ENCODE peak calls at places on chromosomes 2 and 18, in nine cellular contexts. L is tibial nerve, G is stomach, P is adrenal gland, Y is suprapubic skin, B is breast epithelium, K is IMR-90, Z is upper lobe of left lung, R is esophagus squamous epithelium. Q is an unnamed sample.
A peak's percentile ranks its signal among the peaks of the same experiment; 100 is the strongest.

GRCh38 chr2:26691881-26692813 is at the start of gene KCNK3:
- DNase-seq in G (peak; percentile 50), L (no peak), Y (no peak), K (peak; percentile 25), Z (peak; percentile 40), P (peak; percentile 90), R (no peak), B (no peak), Q (no peak)

GRCh38 chr2:181667234-181667633 is 10.3 kb upstream of the CERKL start:
- DNase-seq in L (no peak), G (no peak), K (no peak), Y (no peak), B (no peak), Z (no peak), R (no peak), P (no peak), Q (no peak)

GRCh38 chr18:70074091-70074490 is 126.4 kb upstream of the CD226 start:
- DNase-seq in R (no peak), Z (no peak), P (no peak), K (peak; percentile 72), Y (no peak), L (no peak), B (no peak), G (no peak), Q (no peak)

GRCh38 chr18:46891742-46892214 is 25.5 kb downstream of the PIAS2 start:
- DNase-seq in R (no peak), B (no peak), P (no peak), K (no peak), Y (no peak), G (no peak), L (no peak), Z (no peak), Q (no peak)

GRCh38 chr2:28627722-28628480 is 123.7 kb upstream of the PPP1CB start:
- DNase-seq in B (no peak), K (peak; percentile 75), R (no peak), P (no peak), L (no peak), G (no peak), Z (no peak), Y (no peak), Q (no peak)

GRCh38 chr2:46985512-46985911 is 69.9 kb upstream of the MCFD2 start:
- DNase-seq in R (no peak), Y (no peak), L (no peak), P (peak; percentile 62), Z (no peak), B (no peak), G (no peak), K (peak; percentile 47), Q (no peak)

GRCh38 chr2:85926931-85927527 is 38.2 kb upstream of the ST3GAL5 start:
- DNase-seq in Z (no peak), L (no peak), P (no peak), G (no peak), K (no peak), Y (no peak), R (no peak), B (no peak), Q (peak; percentile 76)

GRCh38 chr2:24861500-24861899 is 58.5 kb downstream of the ADCY3 start:
- DNase-seq in L (peak; percentile 35), P (peak; percentile 42), Z (no peak), Y (no peak), R (no peak), B (no peak), G (no peak), K (no peak), Q (no peak)

GRCh38 chr2:230382108-230382507 is 33.9 kb upstream of the SP100 start:
- DNase-seq in G (no peak), Y (no peak), K (no peak), Z (no peak), B (no peak), P (no peak), R (no peak), L (no peak), Q (no peak)

GRCh38 chr2:120235681-120236080 is 12.5 kb upstream of the TMEM185B start:
- DNase-seq in K (no peak), R (no peak), B (peak; percentile 6), Z (no peak), P (no peak), L (no peak), Y (no peak), G (peak; percentile 10), Q (no peak)

GRCh38 chr18:56270851-56271250 is 367.5 kb downstream of the TXNL1 start:
- DNase-seq in Z (no peak), L (no peak), G (no peak), Y (no peak), B (no peak), P (no peak), K (no peak), R (no peak), Q (no peak)

GRCh38 chr2:95346236-95346737 is 49.1 kb downstream of the KCNIP3 start:
- DNase-seq in B (peak; percentile 39), Y (no peak), P (peak; percentile 40), Z (peak; percentile 40), R (no peak), L (peak; percentile 27), G (peak; percentile 69), K (peak; percentile 29), Q (peak; percentile 88)

GRCh38 chr2:86025976-86026743 is 79.5 kb downstream of the POLR1A start:
- DNase-seq in P (no peak), K (no peak), B (no peak), G (no peak), R (no peak), L (no peak), Z (no peak), Y (no peak), Q (no peak)

GRCh38 chr2:46534589-46534988 is 55.2 kb downstream of the TMEM247 start:
- DNase-seq in G (no peak), L (no peak), Z (no peak), K (no peak), B (no peak), R (no peak), P (no peak), Y (no peak), Q (no peak)

GRCh38 chr2:25042321-25043240 is 705 bp downstream of the EFR3B start:
- DNase-seq in L (no peak), B (no peak), R (no peak), Z (peak; percentile 24), G (peak; percentile 38), Y (no peak), K (peak; percentile 10), P (peak; percentile 41), Q (peak; percentile 87)

GRCh38 chr2:74917702-74918619 is 40.5 kb upstream of the POLE4 start:
- DNase-seq in Z (peak; percentile 65), G (no peak), B (no peak), L (no peak), Y (no peak), R (no peak), P (no peak), K (peak; percentile 96), Q (no peak)
- TF ChIP-seq CTCF in Z (no peak), G (no peak), B (no peak), L (no peak), Y (no peak), R (no peak), P (no peak), K (no peak), Q (no peak)

DNA sequence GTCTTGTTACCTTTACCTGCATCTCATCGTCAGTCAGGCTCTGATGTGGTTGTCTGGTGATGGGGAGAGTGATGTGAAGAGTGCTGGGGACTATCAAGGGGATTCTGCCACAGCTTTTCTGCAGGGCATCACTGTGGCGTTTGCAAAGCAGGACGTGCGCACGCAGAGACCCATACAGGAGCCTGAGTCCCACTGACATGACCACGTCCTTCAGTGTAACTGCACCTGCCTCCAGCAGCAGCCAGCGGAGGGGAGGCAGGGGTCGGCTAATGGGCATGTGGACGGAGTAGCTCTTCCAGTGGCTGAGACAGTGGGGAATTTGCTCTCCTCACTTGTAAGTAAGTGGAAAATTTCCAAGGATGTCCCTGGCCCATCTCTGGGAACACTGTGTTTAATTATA is 6.5 kb downstream of the ALKAL2 start:
- DNase-seq in R (no peak), G (no peak), K (no peak), Y (no peak), Z (no peak), B (no peak), P (no peak), L (no peak), Q (no peak)
- TF ChIP-seq POLR2A in R (no peak), G (no peak), K (no peak), Y (no peak), Z (no peak), B (no peak), P (no peak), L (no peak), Q (no peak)

GRCh38 chr18:62614499-62614898 is 91.7 kb downstream of the ZCCHC2 start:
- DNase-seq in B (no peak), Y (peak; percentile 35), Z (no peak), P (no peak), L (no peak), K (no peak), G (no peak), R (no peak), Q (peak; percentile 53)

GRCh38 chr18:62612246-62612645 is 89.4 kb downstream of the ZCCHC2 start:
- DNase-seq in K (no peak), R (no peak), P (no peak), B (no peak), Z (no peak), Y (peak; percentile 58), G (no peak), L (no peak), Q (peak; percentile 64)

GRCh38 chr18:62611395-62612241 is 88.8 kb downstream of the ZCCHC2 start:
- DNase-seq in G (no peak), B (no peak), R (no peak), K (no peak), L (no peak), Z (no peak), P (no peak), Y (peak; percentile 73), Q (no peak)

GRCh38 chr18:62610509-62611394 is 87.9 kb downstream of the ZCCHC2 start:
- DNase-seq in B (no peak), Z (no peak), R (no peak), P (no peak), G (no peak), K (no peak), L (no peak), Y (peak; percentile 67), Q (no peak)

GRCh38 chr18:62612721-62613120 is 89.9 kb downstream of the ZCCHC2 start:
- DNase-seq in Z (no peak), B (no peak), G (no peak), P (no peak), L (no peak), Y (peak; percentile 26), R (no peak), K (no peak), Q (no peak)
- H3K4me3 ChIP-seq in Z (no peak overlapping the region), B (no peak overlapping the region), G (no peak overlapping the region), P (no peak overlapping the region), L (no peak overlapping the region), Y (no peak overlapping the region), R (no peak overlapping the region), K (no peak overlapping the region), Q (no peak overlapping the region)

DNA sequence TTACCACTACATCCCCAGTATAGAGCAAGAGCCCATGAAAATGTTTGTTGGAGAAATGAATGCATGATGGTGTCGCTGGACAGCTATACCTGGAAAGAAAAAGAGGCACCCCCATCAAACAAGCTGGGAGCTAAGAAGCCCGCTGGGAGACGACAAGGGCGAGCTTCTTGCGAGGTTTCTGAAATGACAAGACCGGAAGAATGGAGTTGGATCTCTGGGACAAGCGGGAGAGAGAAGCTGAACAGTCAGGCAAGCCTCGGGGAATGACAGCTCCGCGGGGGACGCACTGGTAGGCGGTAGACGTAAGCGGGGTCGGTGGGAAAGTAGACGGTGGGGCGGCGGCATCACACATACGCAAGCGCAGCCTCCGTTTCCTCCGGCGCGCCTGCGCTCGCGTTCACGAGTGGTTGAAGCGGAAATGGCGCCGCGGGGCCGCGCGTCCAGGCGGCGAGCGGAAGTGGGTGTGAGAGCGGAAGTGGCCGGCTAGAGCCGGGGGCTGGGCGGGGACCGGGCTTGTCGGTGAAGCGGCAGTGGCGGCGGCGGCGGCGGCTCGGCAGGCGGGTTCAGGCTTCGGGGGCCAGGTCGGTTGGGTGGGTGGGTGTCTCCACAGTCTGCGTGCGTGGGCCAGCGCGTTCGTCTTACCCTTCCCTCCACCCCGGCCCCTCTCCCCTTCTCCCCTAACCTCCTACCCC is at the start of gene ARPC2:
- DNase-seq in K (peak; percentile 97), G (peak; percentile 96), L (peak; percentile 89), B (peak; percentile 92), P (peak; percentile 92), Z (peak; percentile 95), Y (peak; percentile 97), R (peak; percentile 78), Q (peak; percentile 92)
- TF ChIP-seq CTCF in K (no peak), G (peak; percentile 22), L (peak; percentile 87), B (peak; percentile 46), P (peak; percentile 57), Z (no peak), Y (no peak), R (peak; percentile 50), Q (no peak)